ENCODE peak calls at places on chromosomes 3 and 15, in four cellular contexts. One of them, this sample, is unnamed.

GRCh38 chr3:66453525-66454463 is 47.0 kb downstream of the LRIG1 start:
- DNase-seq in A549: no peak
- DNase-seq in GM12878: no peak
- DNase-seq in HepG2: no peak
- DNase-seq in this sample: no peak

GRCh38 chr3:84717894-84718293 is 240.9 kb upstream of the CADM2 start:
- DNase-seq in A549: no peak
- DNase-seq in GM12878: no peak
- DNase-seq in HepG2: no peak
- DNase-seq in this sample: no peak

GRCh38 chr3:35709691-35710090 is 70.4 kb downstream of the ARPP21 start:
- DNase-seq in HepG2: no peak
- DNase-seq in A549: no peak
- DNase-seq in GM12878: no peak
- DNase-seq in this sample: no peak

GRCh38 chr3:147930417-147930816 is 521.3 kb downstream of the ZIC1 start:
- DNase-seq in GM12878: no peak
- DNase-seq in HepG2: no peak
- DNase-seq in A549: no peak
- DNase-seq in this sample: no peak

GRCh38 chr15:92653836-92654524 is 1.6 kb downstream of the FAM174B start:
- DNase-seq in HepG2: peak
- DNase-seq in A549: no peak
- DNase-seq in GM12878: no peak
- DNase-seq in this sample: no peak

GRCh38 chr3:57017481-57017880 is 43.0 kb upstream of the SPATA12 start:
- DNase-seq in A549: no peak
- DNase-seq in GM12878: no peak
- DNase-seq in HepG2: peak
- DNase-seq in this sample: no peak

GRCh38 chr3:38519000-38519399 is 22.9 kb downstream of the EXOG start:
- DNase-seq in GM12878: no peak
- DNase-seq in HepG2: no peak
- DNase-seq in A549: no peak
- DNase-seq in this sample: no peak

GRCh38 chr15:66931768-66932633 is 133.4 kb upstream of the SMAD3 start:
- DNase-seq in A549: peak
- DNase-seq in GM12878: no peak
- DNase-seq in HepG2: peak
- DNase-seq in this sample: no peak

GRCh38 chr3:111695584-111696213 is 100.6 kb upstream of the ZBED2 start:
- DNase-seq in GM12878: no peak
- DNase-seq in A549: peak
- DNase-seq in HepG2: peak
- DNase-seq in this sample: no peak

GRCh38 chr3:173921741-173922140 is 524.2 kb downstream of the NLGN1 start:
- DNase-seq in HepG2: no peak
- DNase-seq in A549: no peak
- DNase-seq in GM12878: no peak
- DNase-seq in this sample: no peak

GRCh38 chr3:101928890-101929289 is 79.6 kb downstream of the NFKBIZ start:
- DNase-seq in GM12878: no peak
- DNase-seq in HepG2: no peak
- DNase-seq in A549: no peak
- DNase-seq in this sample: no peak

GRCh38 chr15:40006646-40007045 is 32.3 kb downstream of the SRP14 start:
- DNase-seq in A549: no peak
- DNase-seq in HepG2: no peak
- DNase-seq in GM12878: no peak
- DNase-seq in this sample: no peak

GRCh38 chr3:38152660-38153059 is 12.7 kb upstream of the OXSR1 start:
- DNase-seq in GM12878: no peak
- DNase-seq in A549: no peak
- DNase-seq in HepG2: no peak
- DNase-seq in this sample: no peak

GRCh38 chr3:34676431-34676830 is 878.0 kb downstream of the PDCD6IP start:
- DNase-seq in A549: no peak
- DNase-seq in HepG2: no peak
- DNase-seq in GM12878: no peak
- DNase-seq in this sample: no peak
- TF ChIP-seq POLR2AphosphoS2 in A549: no peak
- TF ChIP-seq POLR2AphosphoS2 in HepG2: no peak
- TF ChIP-seq POLR2AphosphoS2 in GM12878: no peak
- TF ChIP-seq POLR2AphosphoS2 in this sample: no peak

GRCh38 chr3:183188895-183189462 is 26.4 kb upstream of the LAMP3 start:
- DNase-seq in HepG2: peak
- DNase-seq in GM12878: no peak
- DNase-seq in A549: peak
- DNase-seq in this sample: peak
- TF ChIP-seq POLR2AphosphoS2 in HepG2: no peak
- TF ChIP-seq POLR2AphosphoS2 in GM12878: no peak
- TF ChIP-seq POLR2AphosphoS2 in A549: no peak
- TF ChIP-seq POLR2AphosphoS2 in this sample: no peak

DNA sequence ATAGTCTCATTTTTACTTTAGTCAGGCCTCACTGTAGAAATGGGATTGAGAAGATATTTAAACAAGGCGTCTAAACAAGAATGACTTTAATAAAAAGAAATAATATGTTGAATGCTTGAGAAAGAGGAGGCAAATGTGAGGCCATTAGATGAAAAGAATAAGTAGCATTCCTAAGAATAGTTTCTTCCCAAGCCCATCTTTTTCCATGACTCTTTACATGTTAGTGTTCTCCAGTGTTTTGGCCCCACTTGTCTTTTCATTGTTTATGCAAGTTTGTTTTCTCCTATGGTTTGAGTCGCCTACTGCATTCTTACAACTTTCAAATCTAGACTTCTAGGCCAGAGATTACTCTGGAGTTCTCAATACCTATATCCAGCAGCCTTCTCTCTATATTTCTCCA is 39.0 kb downstream of the TSC22D2 start:
- DNase-seq in HepG2: no peak
- DNase-seq in A549: no peak
- DNase-seq in GM12878: no peak
- DNase-seq in this sample: no peak
- TF ChIP-seq POLR2AphosphoS2 in HepG2: no peak
- TF ChIP-seq POLR2AphosphoS2 in A549: no peak
- TF ChIP-seq POLR2AphosphoS2 in GM12878: no peak
- TF ChIP-seq POLR2AphosphoS2 in this sample: no peak

DNA sequence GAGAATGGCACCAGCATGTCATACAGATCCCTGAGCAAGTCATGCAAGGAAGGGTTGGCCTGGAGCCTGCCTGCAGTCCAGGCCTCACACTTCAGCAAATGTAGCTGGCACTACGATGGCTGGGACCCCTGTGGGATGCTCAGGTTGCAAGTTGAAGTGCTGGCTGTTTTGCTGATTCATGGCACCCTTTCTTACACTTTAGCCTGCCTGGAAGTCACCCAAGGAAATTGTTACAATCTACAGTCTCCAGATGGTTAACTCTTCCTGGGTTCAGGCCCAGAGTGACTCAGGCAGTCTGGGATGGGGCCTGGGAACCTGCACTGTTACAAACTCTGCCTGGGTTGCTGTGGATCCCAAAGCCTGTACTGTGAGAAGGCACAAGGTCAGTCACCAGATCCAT is 91.0 kb upstream of the SLC6A11 start:
- DNase-seq in HepG2: no peak
- DNase-seq in A549: no peak
- DNase-seq in GM12878: no peak
- DNase-seq in this sample: no peak
- TF ChIP-seq POLR2AphosphoS2 in HepG2: no peak
- TF ChIP-seq POLR2AphosphoS2 in A549: no peak
- TF ChIP-seq POLR2AphosphoS2 in GM12878: no peak
- TF ChIP-seq POLR2AphosphoS2 in this sample: no peak

GRCh38 chr3:194079702-194080172 is 56.2 kb upstream of the HES1 start:
- DNase-seq in GM12878: no peak
- DNase-seq in HepG2: no peak
- DNase-seq in A549: no peak
- DNase-seq in this sample: peak

GRCh38 chr3:194082596-194083220 is 53.2 kb upstream of the HES1 start:
- DNase-seq in A549: no peak
- DNase-seq in GM12878: no peak
- DNase-seq in HepG2: no peak
- DNase-seq in this sample: no peak

GRCh38 chr3:194081826-194082225 is 54.1 kb upstream of the HES1 start:
- DNase-seq in A549: no peak
- DNase-seq in GM12878: no peak
- DNase-seq in HepG2: no peak
- DNase-seq in this sample: no peak

GRCh38 chr3:194080913-194081800 is 54.8 kb upstream of the HES1 start:
- DNase-seq in GM12878: no peak
- DNase-seq in HepG2: no peak
- DNase-seq in A549: no peak
- DNase-seq in this sample: no peak

GRCh38 chr3:194080473-194080872 is 55.5 kb upstream of the HES1 start:
- DNase-seq in GM12878: no peak
- DNase-seq in A549: no peak
- DNase-seq in HepG2: no peak
- DNase-seq in this sample: no peak
- TF ChIP-seq POLR2AphosphoS2 in GM12878: no peak
- TF ChIP-seq POLR2AphosphoS2 in A549: no peak
- TF ChIP-seq POLR2AphosphoS2 in HepG2: no peak
- TF ChIP-seq POLR2AphosphoS2 in this sample: no peak

DNA sequence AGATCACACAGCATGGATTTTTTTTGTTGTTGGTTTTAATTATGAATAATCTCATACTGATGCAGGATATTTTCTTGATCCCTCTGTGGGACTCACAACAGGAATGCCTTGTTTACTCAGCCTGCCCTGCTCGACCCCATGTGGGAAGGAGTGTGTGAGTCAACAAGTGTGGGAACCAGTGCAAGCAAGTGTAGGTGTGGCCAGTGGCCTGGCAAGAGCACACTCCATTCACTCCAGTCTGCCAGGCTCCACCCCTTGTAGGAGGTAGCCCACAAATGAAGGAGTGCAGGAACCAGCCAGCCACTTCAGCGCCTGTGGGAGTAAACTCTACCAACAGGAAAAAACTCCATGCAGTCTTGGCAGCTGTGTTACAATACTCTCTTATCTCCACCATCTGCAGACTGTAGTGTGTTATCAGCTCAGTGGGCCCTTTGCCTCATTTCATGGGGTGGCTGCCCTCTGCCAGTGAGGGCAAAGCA is 393.6 kb downstream of the OTOL1 start:
- DNase-seq in HepG2: no peak
- DNase-seq in GM12878: no peak
- DNase-seq in A549: peak
- DNase-seq in this sample: no peak
- TF ChIP-seq POLR2AphosphoS2 in HepG2: no peak
- TF ChIP-seq POLR2AphosphoS2 in GM12878: no peak
- TF ChIP-seq POLR2AphosphoS2 in A549: no peak
- TF ChIP-seq POLR2AphosphoS2 in this sample: no peak

GRCh38 chr3:41148901-41149300 is 50.4 kb upstream of the CTNNB1 start:
- DNase-seq in HepG2: no peak
- DNase-seq in GM12878: no peak
- DNase-seq in A549: no peak
- DNase-seq in this sample: no peak

GRCh38 chr3:41143421-41144031 is 55.8 kb upstream of the CTNNB1 start:
- DNase-seq in HepG2: no peak
- DNase-seq in A549: no peak
- DNase-seq in GM12878: no peak
- DNase-seq in this sample: no peak

GRCh38 chr3:41144631-41145030 is 54.7 kb upstream of the CTNNB1 start:
- DNase-seq in HepG2: no peak
- DNase-seq in A549: no peak
- DNase-seq in GM12878: no peak
- DNase-seq in this sample: no peak

GRCh38 chr3:41148446-41148845 is 50.9 kb upstream of the CTNNB1 start:
- DNase-seq in GM12878: no peak
- DNase-seq in HepG2: no peak
- DNase-seq in A549: no peak
- DNase-seq in this sample: no peak
- TF ChIP-seq POLR2AphosphoS2 in GM12878: no peak
- TF ChIP-seq POLR2AphosphoS2 in HepG2: no peak
- TF ChIP-seq POLR2AphosphoS2 in A549: no peak
- TF ChIP-seq POLR2AphosphoS2 in this sample: no peak

GRCh38 chr15:75796321-75796720 is 46.9 kb upstream of the UBE2Q2 start:
- DNase-seq in GM12878: no peak
- DNase-seq in A549: no peak
- DNase-seq in HepG2: no peak
- DNase-seq in this sample: no peak
- TF ChIP-seq POLR2AphosphoS2 in GM12878: no peak
- TF ChIP-seq POLR2AphosphoS2 in A549: no peak
- TF ChIP-seq POLR2AphosphoS2 in HepG2: no peak
- TF ChIP-seq POLR2AphosphoS2 in this sample: no peak